ENCODE peak calls at places on chromosomes 7 and 10, in seven cellular contexts. One of them, this sample, is unnamed.

GRCh38 chr7:10708447-10708846 is 265.2 kb upstream of the PHF14 start:
- DNase-seq in stomach: no peak
- DNase-seq in GM06990: no peak
- DNase-seq in MM.1S: peak; percentile 73
- DNase-seq in AG10803: no peak
- DNase-seq in mammary epithelial cell: no peak
- DNase-seq in fibroblast of pulmonary artery: no peak
- DNase-seq in this sample: no peak

GRCh38 chr10:109187677-109188076 is 735.6 kb downstream of the XPNPEP1 start:
- DNase-seq in stomach: no peak
- DNase-seq in GM06990: no peak
- DNase-seq in MM.1S: no peak
- DNase-seq in AG10803: no peak
- DNase-seq in mammary epithelial cell: no peak
- DNase-seq in fibroblast of pulmonary artery: no peak
- DNase-seq in this sample: no peak

GRCh38 chr10:114539623-114540022 is 118.5 kb downstream of the ABLIM1 start:
- DNase-seq in stomach: no peak
- DNase-seq in GM06990: no peak
- DNase-seq in MM.1S: no peak
- DNase-seq in AG10803: no peak
- DNase-seq in mammary epithelial cell: no peak
- DNase-seq in fibroblast of pulmonary artery: no peak
- DNase-seq in this sample: no peak

GRCh38 chr10:58781873-58782488 is 269.3 kb downstream of the BICC1 start:
- DNase-seq in stomach: no peak
- DNase-seq in GM06990: no peak
- DNase-seq in MM.1S: peak; percentile 62
- DNase-seq in AG10803: peak; percentile 62
- DNase-seq in mammary epithelial cell: peak; percentile 47
- DNase-seq in fibroblast of pulmonary artery: peak; percentile 66
- DNase-seq in this sample: peak; percentile 72

GRCh38 chr10:125684583-125684982 is 1.6 kb upstream of the TEX36 start:
- DNase-seq in stomach: no peak
- DNase-seq in GM06990: no peak
- DNase-seq in MM.1S: no peak
- DNase-seq in AG10803: no peak
- DNase-seq in mammary epithelial cell: no peak
- DNase-seq in fibroblast of pulmonary artery: no peak
- DNase-seq in this sample: no peak

GRCh38 chr10:1628757-1629156 is 108.6 kb downstream of the ADARB2 start:
- DNase-seq in stomach: no peak
- DNase-seq in GM06990: no peak
- DNase-seq in MM.1S: no peak
- DNase-seq in AG10803: no peak
- DNase-seq in mammary epithelial cell: no peak
- DNase-seq in fibroblast of pulmonary artery: no peak
- DNase-seq in this sample: no peak

GRCh38 chr10:17453377-17454091 is 861 bp downstream of the ST8SIA6 start:
- DNase-seq in stomach: peak; percentile 41
- DNase-seq in GM06990: no peak
- DNase-seq in MM.1S: no peak
- DNase-seq in AG10803: peak; percentile 11
- DNase-seq in mammary epithelial cell: peak; percentile 57
- DNase-seq in fibroblast of pulmonary artery: peak; percentile 20
- DNase-seq in this sample: no peak

GRCh38 chr7:127751723-127752448 is 99.9 kb downstream of the SND1 start:
- DNase-seq in stomach: peak; percentile 26
- DNase-seq in GM06990: no peak
- DNase-seq in MM.1S: no peak
- DNase-seq in AG10803: peak; percentile 45
- DNase-seq in mammary epithelial cell: peak; percentile 10
- DNase-seq in fibroblast of pulmonary artery: no peak
- DNase-seq in this sample: peak; percentile 64

GRCh38 chr10:80535671-80536360 is 1.9 kb upstream of the SH2D4B start:
- DNase-seq in stomach: peak; percentile 70
- DNase-seq in GM06990: peak; percentile 87
- DNase-seq in MM.1S: peak; percentile 77
- DNase-seq in AG10803: peak; percentile 59
- DNase-seq in mammary epithelial cell: peak; percentile 34
- DNase-seq in fibroblast of pulmonary artery: no peak
- DNase-seq in this sample: peak; percentile 5

GRCh38 chr10:1715821-1716220 is 21.5 kb downstream of the ADARB2 start:
- DNase-seq in stomach: peak; percentile 38
- DNase-seq in GM06990: peak; percentile 72
- DNase-seq in MM.1S: no peak
- DNase-seq in AG10803: no peak
- DNase-seq in mammary epithelial cell: peak; percentile 12
- DNase-seq in fibroblast of pulmonary artery: no peak
- DNase-seq in this sample: no peak

GRCh38 chr10:110852897-110853296 is 18.8 kb upstream of the PDCD4 start:
- DNase-seq in stomach: no peak
- DNase-seq in GM06990: no peak
- DNase-seq in MM.1S: no peak
- DNase-seq in AG10803: no peak
- DNase-seq in mammary epithelial cell: peak; percentile 48
- DNase-seq in fibroblast of pulmonary artery: no peak
- DNase-seq in this sample: no peak

DNA sequence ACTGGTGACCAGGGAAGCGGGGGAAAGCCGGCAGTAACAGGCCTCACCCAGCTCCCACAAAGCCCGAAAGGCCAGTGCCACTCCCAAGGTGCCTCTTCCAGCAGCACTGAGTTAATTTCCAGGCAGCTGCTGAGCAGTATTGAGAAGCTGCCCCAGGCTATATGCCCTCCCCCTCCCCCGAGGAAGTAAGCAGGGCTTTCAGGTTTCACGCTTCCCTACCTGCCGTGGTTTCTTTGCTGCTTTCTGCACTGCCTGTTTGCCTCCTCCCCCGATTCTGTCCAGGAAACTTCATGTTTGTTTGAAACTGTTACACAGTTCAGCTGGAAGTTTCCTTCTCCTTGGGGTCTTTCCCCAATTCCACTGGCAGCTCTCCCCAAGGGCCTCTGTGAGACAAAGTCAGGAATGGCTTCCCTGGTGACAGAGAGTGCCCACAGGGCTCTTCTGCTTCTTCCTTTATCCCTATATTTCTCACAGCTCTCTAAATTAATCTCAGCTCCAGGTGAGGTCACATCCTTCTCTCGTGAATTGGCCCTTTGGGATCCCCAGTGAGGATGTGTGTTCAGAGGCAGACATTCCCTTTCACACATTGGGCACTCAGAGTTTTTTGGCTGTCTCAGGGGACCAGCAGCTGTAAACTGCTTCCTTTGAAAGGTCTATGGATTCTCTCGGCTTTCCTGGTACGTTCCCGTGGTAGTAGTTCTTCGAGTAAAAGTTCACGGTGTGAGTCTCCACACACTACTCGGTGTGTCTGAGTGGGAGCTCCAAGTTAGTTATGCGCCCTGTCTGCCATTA is 19.4 kb downstream of the C1GALT1 start:
- DNase-seq in stomach: peak; percentile 70
- DNase-seq in GM06990: peak; percentile 40
- DNase-seq in MM.1S: peak; percentile 88
- DNase-seq in AG10803: no peak
- DNase-seq in mammary epithelial cell: peak; percentile 79
- DNase-seq in fibroblast of pulmonary artery: no peak
- DNase-seq in this sample: no peak
- H3K4me3 ChIP-seq in stomach: no peak overlapping the region
- H3K4me3 ChIP-seq in GM06990: peak overlapping the region; percentile 36
- H3K4me3 ChIP-seq in MM.1S: peak overlapping the region; percentile 43
- H3K4me3 ChIP-seq in AG10803: no peak overlapping the region
- H3K4me3 ChIP-seq in mammary epithelial cell: no peak overlapping the region
- H3K4me3 ChIP-seq in fibroblast of pulmonary artery: no peak overlapping the region
- H3K4me3 ChIP-seq in this sample: no peak overlapping the region

DNA sequence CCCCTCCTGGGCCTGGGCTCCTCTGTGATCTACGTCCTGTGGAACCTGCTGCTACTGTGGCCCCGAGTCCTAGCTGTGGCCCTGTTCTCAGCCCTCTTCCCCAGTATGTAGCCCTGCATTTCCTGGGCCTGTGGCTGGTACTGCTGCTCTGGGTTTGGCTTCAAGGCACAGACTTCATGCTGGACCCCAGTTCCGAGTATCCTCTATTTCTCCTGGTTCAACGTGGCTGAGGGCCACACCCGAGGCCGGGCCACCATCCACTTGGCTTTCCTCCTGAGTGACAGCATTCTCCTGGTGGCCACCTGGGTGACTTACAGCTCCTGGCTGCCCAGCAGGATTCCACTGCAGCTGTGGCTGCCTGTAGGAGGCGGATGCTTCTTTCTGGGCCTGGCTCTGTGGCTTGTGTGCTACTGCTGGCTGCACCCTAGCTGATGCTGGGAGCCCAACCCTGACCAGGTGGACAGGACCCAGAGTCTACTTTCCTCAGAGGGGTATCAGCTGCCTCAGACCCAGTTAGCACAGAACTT is 37.8 kb upstream of the MMD2 start:
- DNase-seq in stomach: no peak
- DNase-seq in GM06990: no peak
- DNase-seq in MM.1S: no peak
- DNase-seq in AG10803: no peak
- DNase-seq in mammary epithelial cell: no peak
- DNase-seq in fibroblast of pulmonary artery: no peak
- DNase-seq in this sample: no peak
- TF ChIP-seq CTCF in stomach: no peak
- TF ChIP-seq CTCF in GM06990: no peak
- TF ChIP-seq CTCF in MM.1S: no peak
- TF ChIP-seq CTCF in AG10803: no peak
- TF ChIP-seq CTCF in mammary epithelial cell: no peak
- TF ChIP-seq CTCF in fibroblast of pulmonary artery: no peak
- TF ChIP-seq CTCF in this sample: no peak

GRCh38 chr7:26105206-26105605 is 46.8 kb upstream of the NFE2L3 start:
- DNase-seq in stomach: no peak
- DNase-seq in GM06990: no peak
- DNase-seq in MM.1S: no peak
- DNase-seq in AG10803: no peak
- DNase-seq in mammary epithelial cell: no peak
- DNase-seq in fibroblast of pulmonary artery: no peak
- DNase-seq in this sample: no peak

GRCh38 chr7:26103541-26104070 is 48.4 kb upstream of the NFE2L3 start:
- DNase-seq in stomach: no peak
- DNase-seq in GM06990: no peak
- DNase-seq in MM.1S: no peak
- DNase-seq in AG10803: no peak
- DNase-seq in mammary epithelial cell: no peak
- DNase-seq in fibroblast of pulmonary artery: no peak
- DNase-seq in this sample: no peak

GRCh38 chr7:26100940-26101339 is 51.1 kb upstream of the NFE2L3 start:
- DNase-seq in stomach: no peak
- DNase-seq in GM06990: peak; percentile 51
- DNase-seq in MM.1S: no peak
- DNase-seq in AG10803: no peak
- DNase-seq in mammary epithelial cell: no peak
- DNase-seq in fibroblast of pulmonary artery: no peak
- DNase-seq in this sample: no peak

GRCh38 chr7:26101471-26102151 is 50.4 kb upstream of the NFE2L3 start:
- DNase-seq in stomach: no peak
- DNase-seq in GM06990: peak; percentile 59
- DNase-seq in MM.1S: no peak
- DNase-seq in AG10803: no peak
- DNase-seq in mammary epithelial cell: no peak
- DNase-seq in fibroblast of pulmonary artery: no peak
- DNase-seq in this sample: no peak

DNA sequence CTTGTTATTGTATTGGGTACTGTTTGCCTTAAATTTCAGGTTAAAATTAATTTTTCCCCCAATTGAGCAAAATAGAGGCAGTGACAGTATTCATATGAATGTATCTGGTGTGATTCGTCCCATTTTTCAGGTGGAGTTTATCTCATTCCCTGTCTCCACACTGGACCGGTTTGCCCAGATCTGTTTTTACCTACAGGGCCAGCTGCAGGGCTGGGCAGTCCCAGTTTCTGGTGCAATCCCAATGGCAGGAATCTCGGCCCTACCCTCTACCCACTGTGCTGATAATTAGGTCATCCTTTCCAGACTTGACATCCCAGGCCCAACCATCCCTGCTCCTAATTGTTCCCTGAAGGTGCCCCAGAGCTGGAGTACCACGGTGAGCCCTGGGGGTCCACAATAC is 49.8 kb upstream of the NFE2L3 start:
- DNase-seq in stomach: no peak
- DNase-seq in GM06990: no peak
- DNase-seq in MM.1S: no peak
- DNase-seq in AG10803: no peak
- DNase-seq in mammary epithelial cell: no peak
- DNase-seq in fibroblast of pulmonary artery: no peak
- DNase-seq in this sample: no peak
- H3K4me3 ChIP-seq in stomach: no peak overlapping the region
- H3K4me3 ChIP-seq in GM06990: peak overlapping the region; percentile 61
- H3K4me3 ChIP-seq in MM.1S: no peak overlapping the region
- H3K4me3 ChIP-seq in AG10803: no peak overlapping the region
- H3K4me3 ChIP-seq in mammary epithelial cell: no peak overlapping the region
- H3K4me3 ChIP-seq in fibroblast of pulmonary artery: no peak overlapping the region
- H3K4me3 ChIP-seq in this sample: no peak overlapping the region

DNA sequence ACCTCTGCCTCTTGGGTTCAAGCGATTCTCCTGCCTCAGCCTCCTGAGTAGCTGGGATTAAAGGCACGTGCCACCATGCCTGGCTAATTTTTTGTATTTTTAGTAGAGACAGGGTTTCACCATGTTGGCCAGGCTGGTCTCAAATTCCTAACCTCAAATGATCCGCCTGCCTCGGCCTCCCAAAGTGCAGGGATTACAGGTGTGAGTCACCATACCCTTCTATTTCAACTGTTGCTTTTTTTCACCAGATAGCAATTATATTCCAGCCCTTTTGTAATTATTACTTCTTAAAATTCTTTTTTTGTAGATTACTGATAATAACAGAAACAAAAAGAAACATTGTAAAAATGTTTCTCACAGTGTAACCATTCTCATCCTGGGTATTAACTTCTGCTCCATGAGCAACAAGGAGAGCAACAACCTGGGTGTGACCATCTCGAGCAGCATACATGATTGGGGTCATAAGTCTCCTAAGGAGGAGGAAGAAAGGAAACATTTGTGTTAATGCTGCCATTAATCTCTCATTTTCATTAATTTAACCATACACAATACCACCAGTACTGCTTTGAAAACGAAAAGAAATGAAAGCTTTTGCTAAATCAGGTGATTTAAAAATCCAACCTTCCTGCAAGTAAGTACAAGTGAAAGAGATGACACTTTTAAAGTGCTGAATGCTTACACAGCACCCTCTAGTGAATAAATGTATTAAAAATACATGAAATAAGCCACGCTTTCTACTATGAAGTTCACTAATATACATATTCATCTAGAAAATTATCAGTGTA is 41.8 kb downstream of the ASZ1 start:
- DNase-seq in stomach: no peak
- DNase-seq in GM06990: no peak
- DNase-seq in MM.1S: peak; percentile 79
- DNase-seq in AG10803: peak; percentile 51
- DNase-seq in mammary epithelial cell: peak; percentile 19
- DNase-seq in fibroblast of pulmonary artery: peak; percentile 51
- DNase-seq in this sample: peak; percentile 69
- TF ChIP-seq CTCF in stomach: no peak
- TF ChIP-seq CTCF in GM06990: no peak
- TF ChIP-seq CTCF in MM.1S: peak; percentile 81
- TF ChIP-seq CTCF in AG10803: peak; percentile 61
- TF ChIP-seq CTCF in mammary epithelial cell: peak; percentile 54
- TF ChIP-seq CTCF in fibroblast of pulmonary artery: peak; percentile 51
- TF ChIP-seq CTCF in this sample: peak; percentile 50

This sample was measured in fibroblast of the aortic adventitia.